ENCODE peak calls at places on chromosomes 16 and 17, in ten cellular contexts. C is K562, R is esophagus muscularis mucosa, E is transverse colon, U is HCT116, L is A549, S is uterus, F is IMR-90, O is body of pancreas, W is sigmoid colon. J is an unnamed sample.

GRCh38 chr17:66459811-66460270 is 157.4 kb downstream of the PRKCA start:
- DNase-seq in C (no peak), R (no peak), E (peak; percentile 44), U (peak; percentile 77), L (peak; percentile 91), S (peak; percentile 89), F (peak; percentile 99), O (no peak), W (peak; percentile 92), J (peak; percentile 68)

GRCh38 chr16:87581867-87582220 is 20.5 kb upstream of the JPH3 start:
- DNase-seq in C (peak; percentile 75), R (peak; percentile 94), E (peak; percentile 60), U (peak; percentile 51), L (peak; percentile 90), S (peak; percentile 93), F (peak; percentile 98), O (peak; percentile 49), W (peak; percentile 93), J (peak; percentile 25)

GRCh38 chr17:34300652-34301390 is 15.3 kb downstream of the CCL11 start:
- DNase-seq in C (no peak), R (no peak), E (no peak), U (no peak), L (no peak), S (no peak), F (peak; percentile 81), O (no peak), W (peak; percentile 69), J (no peak)

GRCh38 chr17:55825213-55825612 is 74.4 kb downstream of the PCTP start:
- DNase-seq in C (peak; percentile 53), R (no peak), E (no peak), U (no peak), L (peak; percentile 10), S (no peak), F (no peak), O (no peak), W (no peak), J (no peak)

GRCh38 chr16:79301036-79301435 is 299.5 kb downstream of the MAF start:
- DNase-seq in C (no peak), R (no peak), E (no peak), U (no peak), L (no peak), S (no peak), F (no peak), O (no peak), W (no peak), J (no peak)

GRCh38 chr16:69483611-69484010 is 59.2 kb downstream of the CYB5B start:
- DNase-seq in C (no peak), R (no peak), E (no peak), U (no peak), L (no peak), S (no peak), F (no peak), O (no peak), W (peak; percentile 27), J (no peak)

GRCh38 chr16:12356622-12357365 is 380.3 kb downstream of the SNX29 start:
- DNase-seq in C (peak; percentile 22), R (no peak), E (no peak), U (no peak), L (no peak), S (no peak), F (no peak), O (no peak), W (no peak), J (no peak)

GRCh38 chr16:2465653-2466415 is 5.3 kb upstream of the NTN3 start:
- DNase-seq in C (peak; percentile 57), R (no peak), E (no peak), U (no peak), L (peak; percentile 55), S (no peak), F (no peak), O (no peak), W (no peak), J (no peak)

GRCh38 chr17:77282524-77283515 is 142.1 kb downstream of the SEC14L1 start:
- DNase-seq in C (peak; percentile 23), R (no peak), E (peak; percentile 66), U (no peak), L (peak; percentile 72), S (no peak), F (peak; percentile 43), O (no peak), W (peak; percentile 63), J (no peak)

GRCh38 chr17:42112552-42113176 is at the start of gene DHX58:
- DNase-seq in C (peak; percentile 68), R (peak; percentile 96), E (peak; percentile 85), U (no peak), L (peak; percentile 44), S (peak; percentile 82), F (peak; percentile 80), O (peak; percentile 79), W (peak; percentile 91), J (peak; percentile 80)

DNA sequence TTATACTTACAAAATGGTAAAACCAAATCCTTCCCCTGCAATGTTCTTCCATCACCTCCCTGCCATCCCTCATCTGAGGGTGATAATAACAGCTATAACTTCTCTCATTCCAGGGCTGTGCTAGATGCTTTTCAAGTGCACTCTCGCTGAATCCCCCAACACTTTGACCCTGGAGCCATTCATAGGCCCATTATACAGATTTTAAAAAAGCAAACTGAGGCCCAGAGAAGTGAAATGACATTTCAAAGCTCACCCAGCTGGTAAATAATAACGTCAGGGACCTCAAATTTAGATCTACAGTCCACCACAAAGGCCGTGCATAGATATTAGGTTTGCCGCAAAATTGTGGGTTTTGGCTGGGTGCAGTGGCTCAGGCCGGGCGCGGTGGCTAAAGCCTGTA is 378.8 kb downstream of the SLC39A11 start:
- DNase-seq in C (no peak), R (no peak), E (no peak), U (no peak), L (no peak), S (no peak), F (no peak), O (no peak), W (no peak), J (no peak)
- H3K4me1 ChIP-seq in C (no peaks in the 10 kb centered on the region), R (no peaks in the 10 kb centered on the region), E (no peaks in the 10 kb centered on the region), U (peaks cover 62% of the 10 kb centered on the region), L (peaks cover 41% of the 10 kb centered on the region), S (no peaks in the 10 kb centered on the region), F (peaks cover 1% of the 10 kb centered on the region), O (no peaks in the 10 kb centered on the region), W (no peaks in the 10 kb centered on the region), J (no peaks in the 10 kb centered on the region)

GRCh38 chr16:65655802-65656201 is 533.9 kb upstream of the CDH11 start:
- DNase-seq in C (no peak), R (no peak), E (no peak), U (no peak), L (no peak), S (no peak), F (no peak), O (no peak), W (no peak), J (no peak)

GRCh38 chr16:65657556-65657955 is 535.7 kb upstream of the CDH11 start:
- DNase-seq in C (no peak), R (no peak), E (no peak), U (no peak), L (no peak), S (no peak), F (no peak), O (no peak), W (no peak), J (no peak)

GRCh38 chr16:65660390-65660789 is 538.5 kb upstream of the CDH11 start:
- DNase-seq in C (no peak), R (no peak), E (no peak), U (no peak), L (no peak), S (no peak), F (peak; percentile 54), O (no peak), W (no peak), J (no peak)

GRCh38 chr16:65657051-65657450 is 535.2 kb upstream of the CDH11 start:
- DNase-seq in C (no peak), R (no peak), E (no peak), U (no peak), L (no peak), S (no peak), F (no peak), O (no peak), W (no peak), J (no peak)

DNA sequence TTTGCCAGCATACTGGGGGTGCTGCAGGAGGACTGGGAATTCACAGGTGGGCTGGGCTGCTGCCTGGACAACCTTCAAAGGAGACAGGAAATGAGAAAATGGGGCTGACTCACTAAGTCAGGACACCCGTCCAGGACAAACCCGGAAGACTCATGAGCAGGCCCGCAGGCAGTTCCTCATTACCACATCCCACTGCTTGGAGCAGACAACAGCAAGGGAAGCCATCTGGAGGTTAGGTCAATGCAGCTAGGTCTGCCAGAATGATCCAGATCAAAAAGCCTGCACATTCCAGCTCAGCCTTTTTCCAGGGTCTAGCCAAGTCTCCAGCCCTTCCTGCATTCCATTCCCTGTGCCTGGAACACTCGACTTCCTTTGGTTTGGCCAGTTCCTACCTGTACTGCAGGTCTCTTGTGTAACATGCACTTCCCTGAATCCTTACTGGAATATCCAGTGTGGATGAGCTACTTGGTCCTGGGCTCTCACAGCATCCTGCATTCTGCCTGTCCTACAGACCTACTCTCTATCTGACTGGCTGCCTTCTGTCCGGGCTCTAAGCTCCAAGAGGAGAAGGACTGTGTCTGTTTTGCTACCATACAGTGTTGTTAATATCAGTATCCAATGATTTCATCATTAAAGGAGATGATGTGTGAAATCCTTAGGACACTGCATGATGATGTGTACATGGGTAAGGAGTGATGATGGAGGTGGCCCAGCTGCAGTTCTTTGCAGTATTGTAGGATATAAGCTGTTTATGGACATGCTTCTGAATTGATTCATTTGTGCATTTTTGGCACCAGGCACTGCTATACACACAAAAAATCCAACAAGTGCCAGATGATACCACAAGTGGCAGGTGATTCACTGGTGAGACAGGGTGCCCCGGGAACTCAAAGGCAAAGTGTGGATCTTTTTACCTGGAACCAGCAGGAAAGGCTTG is 536.7 kb upstream of the CDH11 start:
- DNase-seq in C (no peak), R (no peak), E (no peak), U (no peak), L (peak; percentile 18), S (peak; percentile 31), F (peak; percentile 86), O (no peak), W (no peak), J (no peak)
- H3K27ac ChIP-seq in C (no peak overlapping the region), R (no peak overlapping the region), E (no peak overlapping the region), U (no peak overlapping the region), L (no peak overlapping the region), S (no peak overlapping the region), F (peak overlapping the region; percentile 58), O (no peak overlapping the region), W (no peak overlapping the region), J (no peak overlapping the region)

GRCh38 chr17:6588165-6588564 is 31.8 kb upstream of the PITPNM3 start:
- DNase-seq in C (no peak), R (no peak), E (no peak), U (no peak), L (no peak), S (no peak), F (no peak), O (no peak), W (no peak), J (no peak)
- TF ChIP-seq POLR2A in C (no peak), R (no peak), E (no peak), U (no peak), L (no peak), S (no peak), F (no peak), O (no peak), W (no peak), J (no peak)

DNA sequence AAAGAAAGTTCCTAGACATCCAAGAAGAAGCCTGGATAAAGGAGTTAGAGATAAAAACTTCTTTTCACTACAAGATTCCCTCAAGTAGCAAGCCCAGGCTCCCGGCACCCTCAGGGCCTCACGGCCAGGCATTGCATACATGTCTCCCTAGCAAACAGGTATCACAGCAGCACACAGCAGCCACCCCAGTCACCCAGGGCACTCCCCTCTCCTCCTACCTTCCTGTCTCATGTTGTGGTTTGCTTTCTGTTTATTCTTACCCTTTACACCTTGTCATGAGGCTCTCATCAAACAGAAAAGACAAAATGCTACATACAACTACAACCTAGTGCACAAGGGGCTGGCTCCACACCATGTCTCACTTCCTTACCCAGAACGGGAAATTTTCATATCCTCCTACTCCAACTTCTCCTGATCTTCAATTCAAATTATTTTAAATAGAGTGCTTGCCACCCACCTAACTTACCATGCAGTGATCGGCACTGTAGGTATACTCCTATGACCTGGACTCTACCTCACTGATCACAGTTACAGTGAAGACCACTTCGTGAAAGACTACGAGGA is 42.7 kb downstream of the XPO6 start:
- DNase-seq in C (no peak), R (no peak), E (no peak), U (no peak), L (no peak), S (no peak), F (no peak), O (no peak), W (no peak), J (no peak)
- H3K4me1 ChIP-seq in C (no peaks in the 10 kb centered on the region), R (peaks cover 2% of the 10 kb centered on the region), E (no peaks in the 10 kb centered on the region), U (peaks cover 13% of the 10 kb centered on the region), L (peaks cover 25% of the 10 kb centered on the region), S (no peaks in the 10 kb centered on the region), F (peaks cover 13% of the 10 kb centered on the region), O (no peaks in the 10 kb centered on the region), W (no peaks in the 10 kb centered on the region), J (no peaks in the 10 kb centered on the region)

J was measured in Peyer's patch.